ENCODE peak calls at places on chromosomes 4 and X, in seven cellular contexts. M, J, D, C, R, A and G are unnamed samples.

GRCh38 chrX:74506310-74507115 is 85.2 kb downstream of the SLC16A2 start:
- DNase-seq in M (no peak), J (no peak), D (no peak), C (no peak), R (no peak), A (no peak), G (no peak)

GRCh38 chrX:18410038-18410437 is 15.4 kb upstream of the CDKL5 start:
- DNase-seq in M (peak), J (no peak), D (peak), C (peak), R (no peak), A (no peak), G (no peak)

GRCh38 chr4:184156169-184156568 is 61.5 kb downstream of the ENPP6 start:
- DNase-seq in M (no peak), J (no peak), D (no peak), C (no peak), R (no peak), A (no peak), G (no peak)

GRCh38 chrX:36986231-36986630 is 21.9 kb upstream of the FAM47C start:
- DNase-seq in M (no peak), J (no peak), D (no peak), C (no peak), R (no peak), A (no peak), G (no peak)

GRCh38 chr4:6695660-6696581 is 2.2 kb downstream of the S100P start:
- DNase-seq in M (no peak), J (peak), D (no peak), C (peak), R (no peak), A (peak), G (no peak)

GRCh38 chrX:30702736-30703135 is 49.5 kb downstream of the GK start:
- DNase-seq in M (peak), J (no peak), D (no peak), C (no peak), R (no peak), A (no peak), G (no peak)

GRCh38 chr4:173797296-173797695 is 267.3 kb upstream of the HAND2 start:
- DNase-seq in M (no peak), J (no peak), D (no peak), C (no peak), R (no peak), A (no peak), G (no peak)

GRCh38 chr4:124810814-124811213 is 98.3 kb upstream of the ANKRD50 start:
- DNase-seq in M (no peak), J (no peak), D (no peak), C (no peak), R (no peak), A (no peak), G (no peak)

GRCh38 chr4:154781126-154781982 is at the start of gene RBM46:
- DNase-seq in M (no peak), J (no peak), D (no peak), C (no peak), R (no peak), A (no peak), G (no peak)

GRCh38 chrX:119984652-119985051 is 41.1 kb upstream of the NKAP start:
- DNase-seq in M (no peak), J (no peak), D (no peak), C (peak), R (no peak), A (no peak), G (no peak)

GRCh38 chr4:143668930-143669553 is 31.4 kb downstream of the FREM3 start:
- DNase-seq in M (no peak), J (no peak), D (no peak), C (no peak), R (no peak), A (no peak), G (no peak)

GRCh38 chr4:7044415-7044930 is 1.3 kb downstream of the TADA2B start:
- DNase-seq in M (no peak), J (no peak), D (no peak), C (no peak), R (no peak), A (no peak), G (no peak)

DNA sequence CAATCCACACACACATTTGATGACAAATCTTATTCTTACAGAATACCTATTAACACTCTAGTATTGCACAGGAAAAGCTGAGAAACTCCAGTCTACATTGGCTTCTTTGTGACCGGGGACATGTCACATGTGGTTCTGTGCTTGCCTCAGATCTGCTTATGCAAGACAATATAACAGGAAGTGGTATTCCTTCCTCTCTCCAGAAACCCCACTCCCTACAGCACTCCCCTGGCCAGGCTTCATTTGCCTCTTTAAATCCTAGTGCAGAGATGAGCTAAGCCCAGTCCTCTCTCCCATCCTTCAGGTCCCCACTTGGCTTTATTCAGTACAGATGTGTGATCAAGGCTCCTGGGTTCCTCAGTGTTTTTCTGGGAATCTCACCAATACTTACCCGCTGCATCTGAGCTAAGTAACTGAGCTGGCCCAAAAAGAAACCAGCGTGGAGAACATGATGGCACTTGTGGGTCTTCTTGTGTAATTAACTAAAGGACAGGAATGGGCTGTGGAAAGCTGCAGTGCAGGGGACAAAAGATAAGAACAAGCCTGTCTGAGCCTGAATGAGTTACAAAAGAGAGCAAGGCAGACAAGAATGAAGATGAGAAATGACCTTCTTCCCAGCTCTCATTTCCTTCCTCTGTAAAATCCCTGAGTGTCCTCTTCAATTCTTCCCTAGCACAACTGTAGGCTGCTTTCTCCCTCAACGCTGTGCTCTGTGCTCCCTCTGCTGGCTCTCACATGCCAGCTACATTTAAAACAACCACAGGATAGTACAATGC is 105.6 kb downstream of the HNRNPD start:
- DNase-seq in M (peak), J (no peak), D (peak), C (peak), R (no peak), A (peak), G (peak)
- H3K27ac ChIP-seq in M (no peak), J (peak), D (peak), C (no peak), R (peak), A (no peak), G (no peak)

GRCh38 chrX:16772460-16772859 is 13.8 kb upstream of the TXLNG start:
- DNase-seq in M (no peak), J (no peak), D (peak), C (peak), R (no peak), A (no peak), G (no peak)
- H3K27ac ChIP-seq in M (no peak), J (no peak), D (peak), C (peak), R (no peak), A (no peak), G (no peak)

GRCh38 chrX:49992809-49993208 is 70.4 kb downstream of the CLCN5 start:
- DNase-seq in M (no peak), J (no peak), D (no peak), C (peak), R (no peak), A (no peak), G (no peak)

GRCh38 chrX:49993661-49994060 is 71.3 kb downstream of the CLCN5 start:
- DNase-seq in M (no peak), J (no peak), D (no peak), C (no peak), R (no peak), A (no peak), G (no peak)

GRCh38 chrX:49995795-49996455 is 73.5 kb downstream of the CLCN5 start:
- DNase-seq in M (no peak), J (no peak), D (no peak), C (no peak), R (no peak), A (no peak), G (no peak)

GRCh38 chrX:49991718-49992117 is 69.3 kb downstream of the CLCN5 start:
- DNase-seq in M (no peak), J (no peak), D (no peak), C (no peak), R (no peak), A (no peak), G (no peak)

GRCh38 chrX:49995021-49995731 is 72.8 kb downstream of the CLCN5 start:
- DNase-seq in M (peak), J (no peak), D (peak), C (peak), R (no peak), A (no peak), G (no peak)
- H3K27ac ChIP-seq in M (no peak), J (no peak), D (no peak), C (peak), R (no peak), A (no peak), G (no peak)

DNA sequence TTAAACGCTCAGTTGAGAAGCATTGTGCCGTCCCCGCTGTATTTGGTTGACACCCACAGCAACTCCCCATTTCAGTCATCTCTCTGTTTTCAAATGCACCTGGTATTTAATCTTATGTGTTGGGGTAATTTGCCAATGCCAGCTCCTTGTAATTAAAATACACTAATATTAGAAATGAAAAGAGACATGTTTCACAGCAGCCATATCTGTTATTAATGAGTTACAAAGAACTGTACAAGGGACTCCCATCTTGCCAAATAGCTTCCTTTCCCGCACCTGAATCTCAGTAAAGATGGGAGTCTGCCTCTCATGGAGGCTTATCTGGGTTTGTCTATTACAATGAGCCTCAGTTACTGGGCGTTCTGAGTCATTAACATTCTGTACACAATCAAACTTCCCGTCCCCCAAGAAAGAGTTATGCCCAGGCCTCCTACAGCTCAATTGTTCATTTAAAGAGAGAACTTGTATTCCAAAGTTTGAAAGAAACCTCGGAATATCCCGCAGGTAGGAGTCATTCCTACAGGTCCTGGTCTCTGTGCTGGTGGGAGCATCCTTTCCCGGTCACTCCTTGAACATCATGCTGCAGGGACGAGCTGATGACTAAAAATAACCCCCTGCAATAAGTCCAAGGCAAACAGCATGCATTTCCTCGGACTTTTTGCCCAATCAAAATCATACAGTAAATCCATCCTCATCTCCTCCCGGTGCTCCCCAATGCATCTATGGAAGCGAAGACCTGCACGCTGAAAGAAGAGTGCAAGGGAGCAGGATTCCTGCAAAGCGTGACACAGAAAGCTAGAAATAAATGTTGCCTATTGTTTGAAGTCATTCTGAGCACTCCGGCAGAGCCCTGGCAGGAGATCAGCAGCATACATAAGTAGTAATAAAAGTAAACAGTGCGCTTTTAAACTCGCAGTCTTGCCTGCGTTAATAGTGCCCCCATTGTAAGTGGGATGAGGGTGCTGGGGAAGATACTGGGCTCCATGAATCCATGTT is 926 bp downstream of the NDP start:
- DNase-seq in M (peak), J (no peak), D (no peak), C (peak), R (no peak), A (no peak), G (peak)
- H3K27ac ChIP-seq in M (no peak), J (no peak), D (no peak), C (peak), R (no peak), A (no peak), G (peak)

GRCh38 chr4:19748911-19749473 is 502.7 kb upstream of the SLIT2 start:
- DNase-seq in M (no peak), J (no peak), D (no peak), C (peak), R (no peak), A (no peak), G (no peak)

GRCh38 chr4:19752600-19752999 is 499.1 kb upstream of the SLIT2 start:
- DNase-seq in M (no peak), J (no peak), D (no peak), C (no peak), R (no peak), A (no peak), G (no peak)

DNA sequence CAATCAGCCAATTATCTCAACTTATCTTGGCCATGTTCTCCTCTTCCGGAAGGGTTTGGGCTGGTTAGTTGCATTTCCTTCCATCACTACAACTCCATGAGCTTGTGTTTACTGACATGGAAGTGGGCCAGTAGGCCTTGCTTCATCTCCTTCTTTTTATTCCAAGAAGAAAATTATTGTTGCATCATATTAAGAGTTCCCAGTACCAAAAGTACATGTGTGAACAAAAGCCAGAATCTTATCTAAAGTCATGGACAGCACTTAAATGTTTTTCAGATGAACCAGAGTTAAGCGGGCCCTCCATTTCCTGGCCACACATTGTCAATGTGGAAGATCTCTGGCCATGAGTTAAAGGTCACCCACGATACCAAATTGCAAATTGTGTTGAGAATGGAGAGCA is 503.2 kb upstream of the SLIT2 start:
- DNase-seq in M (peak), J (no peak), D (no peak), C (no peak), R (no peak), A (no peak), G (no peak)
- H3K27ac ChIP-seq in M (no peak), J (peak), D (no peak), C (peak), R (no peak), A (no peak), G (no peak)

GRCh38 chr4:88230399-88230798 is 54.0 kb downstream of the PPM1K start:
- DNase-seq in M (no peak), J (no peak), D (no peak), C (no peak), R (no peak), A (no peak), G (no peak)
- H3K27ac ChIP-seq in M (no peak), J (no peak), D (no peak), C (no peak), R (no peak), A (no peak), G (no peak)

GRCh38 chr4:113292371-113293042 is 243.1 kb downstream of the ANK2 start:
- DNase-seq in M (peak), J (no peak), D (no peak), C (no peak), R (no peak), A (no peak), G (peak)
- H3K27ac ChIP-seq in M (peak), J (peak), D (no peak), C (no peak), R (peak), A (no peak), G (peak)

GRCh38 chr4:123479944-123480343 is 83.3 kb downstream of the SPRY1 start:
- DNase-seq in M (peak), J (no peak), D (peak), C (peak), R (no peak), A (no peak), G (no peak)
- H3K27ac ChIP-seq in M (no peak), J (peak), D (no peak), C (peak), R (no peak), A (no peak), G (no peak)

DNA sequence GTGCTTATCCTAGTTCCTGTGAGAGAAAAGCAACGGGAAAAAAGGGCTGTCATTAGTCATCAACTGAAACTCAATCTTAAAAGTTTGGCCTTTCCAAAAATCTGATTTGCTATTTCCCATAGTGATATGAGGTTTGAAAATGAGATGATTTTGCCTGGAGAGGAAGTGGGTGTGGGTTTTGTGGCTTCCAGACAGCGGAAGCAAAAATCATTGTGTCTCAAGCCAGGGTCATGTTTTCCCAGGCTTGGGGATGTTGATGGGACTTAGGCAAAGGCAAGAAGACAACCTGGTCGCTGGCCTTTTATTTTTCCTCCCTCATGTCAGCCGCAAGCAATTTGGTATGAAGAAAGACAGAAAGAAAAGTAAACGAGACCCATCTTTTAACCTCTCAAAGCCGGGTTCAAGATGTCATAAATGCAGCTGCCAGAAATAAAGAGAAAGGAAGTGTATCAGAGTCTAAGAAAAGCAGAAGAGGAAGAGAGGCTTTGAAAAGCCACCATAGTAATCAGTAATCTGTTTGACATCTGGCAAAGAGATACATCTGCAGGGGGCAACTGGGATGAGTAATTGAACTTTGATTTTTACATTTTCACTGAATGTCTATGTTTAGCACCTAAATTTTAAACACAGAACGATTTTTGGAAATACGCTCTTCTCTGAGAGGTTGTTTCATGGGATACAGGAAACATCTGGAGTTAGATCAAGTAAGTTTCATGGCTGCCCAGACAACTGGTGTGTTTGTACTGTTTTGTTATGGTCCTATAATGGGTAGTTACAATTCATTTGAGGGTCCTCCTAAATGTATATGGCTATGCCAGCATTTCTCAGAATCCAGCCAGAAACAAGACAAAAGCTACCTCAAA is 521.6 kb upstream of the SLIT2 start:
- DNase-seq in M (peak), J (no peak), D (peak), C (no peak), R (no peak), A (no peak), G (no peak)
- H3K27ac ChIP-seq in M (no peak), J (no peak), D (no peak), C (no peak), R (no peak), A (no peak), G (no peak)

GRCh38 chrX:10483191-10483808 is 137.1 kb downstream of the MID1 start:
- DNase-seq in M (peak), J (no peak), D (no peak), C (no peak), R (no peak), A (no peak), G (no peak)
- H3K27ac ChIP-seq in M (no peak), J (peak), D (no peak), C (no peak), R (peak), A (no peak), G (no peak)